ENCODE peak calls at places on chromosomes 3 and 15, in seven cellular contexts. One of them, this sample, is unnamed.
A peak's percentile ranks its signal among the peaks of the same experiment; 100 is the strongest.

GRCh38 chr15:68553994-68554715 is 24.6 kb upstream of the CORO2B start:
- DNase-seq in DMS79: peak; percentile 7
- DNase-seq in activated T-cell treated with anti-CD3 and anti-CD28 coated beads, Interleukin-2, amount 50 U/mL, for 72 hours: peak; percentile 76
- DNase-seq in colonic mucosa: peak; percentile 77
- DNase-seq in T follicular helper cell: peak; percentile 37
- DNase-seq in cardiac muscle cell: peak; percentile 89
- DNase-seq in nucleus accumbens: peak; percentile 39
- DNase-seq in this sample: peak; percentile 78

GRCh38 chr3:191435981-191436380 is 25.0 kb upstream of the PYDC2 start:
- DNase-seq in colonic mucosa: no peak
- DNase-seq in cardiac muscle cell: no peak
- DNase-seq in T follicular helper cell: no peak
- DNase-seq in activated T-cell treated with anti-CD3 and anti-CD28 coated beads, Interleukin-2, amount 50 U/mL, for 72 hours: no peak
- DNase-seq in DMS79: no peak
- DNase-seq in nucleus accumbens: no peak
- DNase-seq in this sample: no peak

GRCh38 chr3:28080716-28081115 is 160.7 kb upstream of the CMC1 start:
- DNase-seq in T follicular helper cell: no peak
- DNase-seq in nucleus accumbens: no peak
- DNase-seq in DMS79: no peak
- DNase-seq in cardiac muscle cell: no peak
- DNase-seq in colonic mucosa: no peak
- DNase-seq in activated T-cell treated with anti-CD3 and anti-CD28 coated beads, Interleukin-2, amount 50 U/mL, for 72 hours: no peak
- DNase-seq in this sample: no peak

GRCh38 chr3:81550415-81550814 is 211.0 kb downstream of the GBE1 start:
- DNase-seq in nucleus accumbens: no peak
- DNase-seq in DMS79: no peak
- DNase-seq in colonic mucosa: no peak
- DNase-seq in cardiac muscle cell: no peak
- DNase-seq in T follicular helper cell: no peak
- DNase-seq in activated T-cell treated with anti-CD3 and anti-CD28 coated beads, Interleukin-2, amount 50 U/mL, for 72 hours: no peak
- DNase-seq in this sample: no peak

GRCh38 chr3:170634663-170635096 is 48.8 kb upstream of the SLC7A14 start:
- DNase-seq in activated T-cell treated with anti-CD3 and anti-CD28 coated beads, Interleukin-2, amount 50 U/mL, for 72 hours: peak; percentile 4
- DNase-seq in T follicular helper cell: no peak
- DNase-seq in cardiac muscle cell: no peak
- DNase-seq in DMS79: peak; percentile 62
- DNase-seq in nucleus accumbens: no peak
- DNase-seq in colonic mucosa: no peak
- DNase-seq in this sample: no peak

GRCh38 chr3:14412831-14413380 is 10.5 kb downstream of the SLC6A6 start:
- DNase-seq in T follicular helper cell: no peak
- DNase-seq in nucleus accumbens: no peak
- DNase-seq in colonic mucosa: no peak
- DNase-seq in activated T-cell treated with anti-CD3 and anti-CD28 coated beads, Interleukin-2, amount 50 U/mL, for 72 hours: no peak
- DNase-seq in cardiac muscle cell: no peak
- DNase-seq in DMS79: no peak
- DNase-seq in this sample: no peak

GRCh38 chr3:171824824-171825221 is 14.5 kb upstream of the PLD1 start:
- DNase-seq in activated T-cell treated with anti-CD3 and anti-CD28 coated beads, Interleukin-2, amount 50 U/mL, for 72 hours: no peak
- DNase-seq in nucleus accumbens: no peak
- DNase-seq in cardiac muscle cell: no peak
- DNase-seq in DMS79: no peak
- DNase-seq in colonic mucosa: no peak
- DNase-seq in T follicular helper cell: no peak
- DNase-seq in this sample: peak; percentile 52

GRCh38 chr3:15300318-15301078 is 31.9 kb downstream of the SH3BP5 start:
- DNase-seq in DMS79: no peak
- DNase-seq in colonic mucosa: no peak
- DNase-seq in T follicular helper cell: no peak
- DNase-seq in cardiac muscle cell: no peak
- DNase-seq in nucleus accumbens: no peak
- DNase-seq in activated T-cell treated with anti-CD3 and anti-CD28 coated beads, Interleukin-2, amount 50 U/mL, for 72 hours: no peak
- DNase-seq in this sample: no peak

GRCh38 chr3:66397745-66398144 is 103.1 kb downstream of the LRIG1 start:
- DNase-seq in cardiac muscle cell: no peak
- DNase-seq in T follicular helper cell: no peak
- DNase-seq in nucleus accumbens: no peak
- DNase-seq in DMS79: no peak
- DNase-seq in colonic mucosa: no peak
- DNase-seq in activated T-cell treated with anti-CD3 and anti-CD28 coated beads, Interleukin-2, amount 50 U/mL, for 72 hours: no peak
- DNase-seq in this sample: no peak

GRCh38 chr3:141294848-141295247 is 63.2 kb downstream of the PXYLP1 start:
- DNase-seq in colonic mucosa: no peak
- DNase-seq in activated T-cell treated with anti-CD3 and anti-CD28 coated beads, Interleukin-2, amount 50 U/mL, for 72 hours: no peak
- DNase-seq in DMS79: no peak
- DNase-seq in cardiac muscle cell: no peak
- DNase-seq in T follicular helper cell: no peak
- DNase-seq in nucleus accumbens: no peak
- DNase-seq in this sample: no peak

GRCh38 chr3:43253294-43253693 is 33.0 kb upstream of the SNRK start:
- DNase-seq in T follicular helper cell: no peak
- DNase-seq in nucleus accumbens: no peak
- DNase-seq in DMS79: no peak
- DNase-seq in cardiac muscle cell: no peak
- DNase-seq in colonic mucosa: no peak
- DNase-seq in activated T-cell treated with anti-CD3 and anti-CD28 coated beads, Interleukin-2, amount 50 U/mL, for 72 hours: no peak
- DNase-seq in this sample: no peak

GRCh38 chr15:96046620-96047240 is 283.8 kb upstream of the NR2F2 start:
- DNase-seq in nucleus accumbens: no peak
- DNase-seq in activated T-cell treated with anti-CD3 and anti-CD28 coated beads, Interleukin-2, amount 50 U/mL, for 72 hours: no peak
- DNase-seq in colonic mucosa: no peak
- DNase-seq in cardiac muscle cell: no peak
- DNase-seq in T follicular helper cell: no peak
- DNase-seq in DMS79: no peak
- DNase-seq in this sample: no peak

GRCh38 chr3:20141306-20141705 is 44.7 kb downstream of the SGO1 start:
- DNase-seq in colonic mucosa: no peak
- DNase-seq in T follicular helper cell: no peak
- DNase-seq in cardiac muscle cell: no peak
- DNase-seq in nucleus accumbens: no peak
- DNase-seq in activated T-cell treated with anti-CD3 and anti-CD28 coated beads, Interleukin-2, amount 50 U/mL, for 72 hours: no peak
- DNase-seq in DMS79: no peak
- DNase-seq in this sample: peak; percentile 12

GRCh38 chr3:128649264-128649663 is 1.4 kb downstream of the RPN1 start:
- DNase-seq in colonic mucosa: no peak
- DNase-seq in activated T-cell treated with anti-CD3 and anti-CD28 coated beads, Interleukin-2, amount 50 U/mL, for 72 hours: no peak
- DNase-seq in DMS79: peak; percentile 11
- DNase-seq in T follicular helper cell: no peak
- DNase-seq in nucleus accumbens: no peak
- DNase-seq in cardiac muscle cell: no peak
- DNase-seq in this sample: no peak

GRCh38 chr15:73239564-73240208 is 129.1 kb downstream of the HCN4 start:
- DNase-seq in T follicular helper cell: no peak
- DNase-seq in nucleus accumbens: no peak
- DNase-seq in colonic mucosa: no peak
- DNase-seq in DMS79: no peak
- DNase-seq in cardiac muscle cell: no peak
- DNase-seq in activated T-cell treated with anti-CD3 and anti-CD28 coated beads, Interleukin-2, amount 50 U/mL, for 72 hours: no peak
- DNase-seq in this sample: peak; percentile 44

GRCh38 chr3:20861454-20861853 is 675.4 kb upstream of the SGO1 start:
- DNase-seq in nucleus accumbens: no peak
- DNase-seq in colonic mucosa: no peak
- DNase-seq in DMS79: no peak
- DNase-seq in T follicular helper cell: no peak
- DNase-seq in cardiac muscle cell: no peak
- DNase-seq in activated T-cell treated with anti-CD3 and anti-CD28 coated beads, Interleukin-2, amount 50 U/mL, for 72 hours: no peak
- DNase-seq in this sample: no peak

This sample was measured in Ammon's horn.